ENCODE peak calls at places on chromosomes 7 and 10, in six cellular contexts. E is B cell, H is type B pancreatic cell, O is cardiac muscle cell, Y is AG09319, Z is H9. M is an unnamed sample.

GRCh38 chr10:77575271-77576006 is 62.2 kb downstream of the KCNMA1 start:
- DNase-seq in E (no peak), H (no peak), O (no peak), Y (no peak), Z (no peak), M (no peak)

GRCh38 chr7:94483843-94484242 is 25.8 kb upstream of the CASD1 start:
- DNase-seq in E (no peak), H (no peak), O (no peak), Y (no peak), Z (no peak), M (no peak)

GRCh38 chr10:11697718-11698527 is 44.3 kb upstream of the ECHDC3 start:
- DNase-seq in E (no peak), H (no peak), O (no peak), Y (no peak), Z (no peak), M (no peak)

GRCh38 chr10:13529714-13529973 is 830 bp upstream of the BEND7 start:
- DNase-seq in E (no peak), H (no peak), O (no peak), Y (no peak), Z (no peak), M (no peak)

GRCh38 chr10:13990918-13991317 is 339.8 kb downstream of the FRMD4A start:
- DNase-seq in E (no peak), H (no peak), O (no peak), Y (peak; percentile 74), Z (no peak), M (no peak)

GRCh38 chr7:57425239-57425944 is 24.6 kb upstream of the ZNF716 start:
- DNase-seq in E (no peak), H (no peak), O (no peak), Y (no peak), Z (no peak), M (no peak)

GRCh38 chr7:23357190-23358093 is 58.3 kb downstream of the MALSU1 start:
- DNase-seq in E (peak; percentile 58), H (no peak), O (peak; percentile 37), Y (no peak), Z (no peak), M (no peak)

GRCh38 chr7:138083859-138084258 is 7.6 kb downstream of the AKR1D1 start:
- DNase-seq in E (no peak), H (no peak), O (no peak), Y (no peak), Z (no peak), M (no peak)

GRCh38 chr7:157014635-157015555 is 4.4 kb upstream of the MNX1 start:
- DNase-seq in E (no peak), H (no peak), O (no peak), Y (no peak), Z (peak; percentile 50), M (no peak)

GRCh38 chr7:68789597-68789996 is 808.7 kb upstream of the AUTS2 start:
- DNase-seq in E (no peak), H (no peak), O (no peak), Y (no peak), Z (no peak), M (no peak)

GRCh38 chr10:128035557-128035973 is 90.7 kb downstream of the MKI67 start:
- DNase-seq in E (peak; percentile 66), H (no peak), O (peak; percentile 60), Y (no peak), Z (peak; percentile 82), M (peak; percentile 54)

GRCh38 chr10:100791254-100792058 is 46.1 kb downstream of the PAX2 start:
- DNase-seq in E (no peak), H (no peak), O (no peak), Y (no peak), Z (no peak), M (no peak)

GRCh38 chr10:49110684-49111319 is 4.5 kb downstream of the VSTM4 start:
- DNase-seq in E (no peak), H (no peak), O (no peak), Y (no peak), Z (no peak), M (no peak)

GRCh38 chr10:86654411-86655172 is at the start of gene OPN4:
- DNase-seq in E (no peak), H (no peak), O (no peak), Y (no peak), Z (no peak), M (no peak)

GRCh38 chr10:79335470-79336235 is 11.6 kb upstream of the PPIF start:
- DNase-seq in E (no peak), H (no peak), O (no peak), Y (no peak), Z (no peak), M (no peak)

GRCh38 chr7:119254741-119255140 is 1018.2 kb upstream of the KCND2 start:
- DNase-seq in E (no peak), H (no peak), O (no peak), Y (no peak), Z (no peak), M (no peak)

GRCh38 chr10:92961638-92962037 is 99.0 kb upstream of the CYP26C1 start:
- DNase-seq in E (no peak), H (no peak), O (no peak), Y (no peak), Z (no peak), M (no peak)

GRCh38 chr10:63628526-63629362 is 107.5 kb downstream of the REEP3 start:
- DNase-seq in E (peak; percentile 61), H (no peak), O (peak; percentile 98), Y (no peak), Z (peak; percentile 53), M (peak; percentile 32)

DNA sequence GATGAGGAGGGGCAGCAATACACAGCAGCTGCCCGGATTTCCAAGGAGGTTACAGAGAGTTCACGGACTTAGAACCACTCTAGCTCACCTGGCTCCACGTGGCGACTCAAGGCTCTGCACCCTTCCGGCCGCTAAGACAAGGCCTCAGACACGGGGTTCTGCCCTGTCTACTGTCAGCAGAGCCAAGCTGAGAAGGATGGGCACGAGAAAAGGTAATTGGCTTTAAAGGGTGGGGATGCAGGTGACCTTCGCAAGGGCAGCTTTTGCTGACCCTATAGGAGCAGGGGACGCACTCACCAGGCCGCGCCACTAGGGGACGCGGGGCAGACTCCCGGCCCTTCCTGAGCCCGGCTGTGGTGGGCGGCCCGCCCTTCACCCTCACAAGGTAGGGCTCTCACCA is 152.4 kb downstream of the KIF20B start:
- DNase-seq in E (no peak), H (no peak), O (no peak), Y (no peak), Z (peak; percentile 86), M (no peak)
- TF ChIP-seq CTCF in E (no peak), H (peak; percentile 65), O (peak; percentile 46), Y (no peak), Z (peak; percentile 86), M (no peak)

GRCh38 chr10:58957517-58957916 is 218.9 kb upstream of the PHYHIPL start:
- DNase-seq in E (no peak), H (no peak), O (no peak), Y (no peak), Z (no peak), M (no peak)

GRCh38 chr10:58965855-58966254 is 210.6 kb upstream of the PHYHIPL start:
- DNase-seq in E (no peak), H (no peak), O (no peak), Y (no peak), Z (no peak), M (no peak)

GRCh38 chr10:58963723-58964124 is 212.7 kb upstream of the PHYHIPL start:
- DNase-seq in E (no peak), H (no peak), O (no peak), Y (no peak), Z (peak; percentile 89), M (peak; percentile 21)

GRCh38 chr10:58967551-58968418 is 208.7 kb upstream of the PHYHIPL start:
- DNase-seq in E (no peak), H (no peak), O (peak; percentile 80), Y (no peak), Z (peak; percentile 93), M (peak; percentile 36)

DNA sequence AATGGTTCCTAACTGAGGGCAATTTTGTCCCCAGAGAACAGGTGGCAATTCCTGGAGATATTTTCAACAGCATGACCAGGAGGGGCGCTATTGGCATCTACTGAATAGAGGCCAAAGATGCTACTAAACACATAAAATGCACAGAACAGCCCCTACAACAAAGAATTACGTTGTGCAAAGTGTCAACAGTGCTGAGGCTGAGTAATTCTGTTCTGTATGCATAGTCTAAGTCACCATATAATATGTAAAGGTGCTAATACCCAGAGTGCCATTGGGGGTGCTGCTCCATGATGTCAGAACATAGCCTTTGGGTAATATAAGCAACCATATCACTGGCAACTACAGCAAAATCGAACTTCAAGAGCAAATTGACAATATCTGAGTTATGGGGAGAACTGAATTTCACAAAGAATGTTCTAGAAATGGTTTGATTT is 213.3 kb upstream of the PHYHIPL start:
- DNase-seq in E (no peak), H (no peak), O (peak; percentile 34), Y (no peak), Z (peak; percentile 59), M (peak; percentile 38)
- TF ChIP-seq CTCF in E (no peak), H (peak; percentile 67), O (peak; percentile 33), Y (no peak), Z (peak; percentile 81), M (peak; percentile 52)

DNA sequence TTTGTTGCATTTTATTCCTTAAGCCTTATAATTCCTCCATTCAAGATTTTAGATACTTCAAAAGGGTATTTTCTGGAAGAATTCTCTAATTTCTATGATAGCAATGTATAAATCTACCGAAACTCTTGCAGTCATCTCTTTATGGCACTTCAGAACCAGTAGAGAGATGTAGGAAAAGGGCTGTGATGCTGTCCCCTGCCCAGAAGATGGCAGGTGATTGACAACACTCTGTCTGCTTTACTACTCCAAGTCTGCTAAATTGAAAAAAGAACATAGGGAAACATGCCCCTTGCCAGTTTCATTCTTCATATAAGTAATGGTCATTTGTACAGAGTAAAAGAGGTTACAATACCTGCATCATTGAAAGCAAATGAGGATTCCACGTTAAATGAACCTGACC is 5.1 kb downstream of the TCTN3 start:
- DNase-seq in E (no peak), H (no peak), O (no peak), Y (no peak), Z (no peak), M (no peak)
- TF ChIP-seq CTCF in E (peak; percentile 41), H (no peak), O (no peak), Y (no peak), Z (peak; percentile 35), M (no peak)

GRCh38 chr10:22899307-22899706 is 28.5 kb upstream of the ARMC3 start:
- DNase-seq in E (no peak), H (no peak), O (no peak), Y (no peak), Z (no peak), M (no peak)
- TF ChIP-seq CTCF in E (no peak), H (no peak), O (no peak), Y (no peak), Z (no peak), M (no peak)

GRCh38 chr10:121823993-121824463 is 103.8 kb downstream of the ATE1 start:
- DNase-seq in E (peak; percentile 7), H (no peak), O (peak; percentile 47), Y (peak; percentile 3), Z (no peak), M (peak; percentile 4)
- TF ChIP-seq CTCF in E (peak; percentile 69), H (peak; percentile 83), O (peak; percentile 72), Y (peak; percentile 71), Z (peak; percentile 78), M (peak; percentile 31)

M was measured in Calu3.